ENCODE peak calls at places on chromosome 1, in six cellular contexts. S is lower leg skin, W is AG08395, H is NCI-H1930, N is fibroblast of lung, D is MM.1S. A is an unnamed sample.

GRCh38 chr1:169545472-169545871 is 40.8 kb downstream of the F5 start:
- DNase-seq in S (no peak), W (no peak), H (no peak), N (no peak), D (no peak), A (no peak)

GRCh38 chr1:22930235-22930912 is 42.3 kb downstream of the LACTBL1 start:
- DNase-seq in S (no peak), W (peak), H (peak), N (peak), D (no peak), A (peak)

GRCh38 chr1:6124746-6125365 is 55.3 kb downstream of the CHD5 start:
- DNase-seq in S (no peak), W (no peak), H (no peak), N (no peak), D (no peak), A (no peak)

GRCh38 chr1:3892748-3893147 is 7.3 kb downstream of the C1orf174 start:
- DNase-seq in S (no peak), W (no peak), H (no peak), N (peak), D (no peak), A (no peak)

GRCh38 chr1:192951961-192952460 is 107.1 kb downstream of the UCHL5 start:
- DNase-seq in S (no peak), W (peak), H (no peak), N (peak), D (peak), A (no peak)

GRCh38 chr1:89873250-89873649 is 52.4 kb downstream of the LRRC8D start:
- DNase-seq in S (no peak), W (no peak), H (no peak), N (no peak), D (no peak), A (no peak)

GRCh38 chr1:216686860-216687545 is 36.2 kb downstream of the ESRRG start:
- DNase-seq in S (no peak), W (no peak), H (no peak), N (peak), D (no peak), A (no peak)

GRCh38 chr1:7127322-7128050 is 342.2 kb downstream of the CAMTA1 start:
- DNase-seq in S (no peak), W (no peak), H (no peak), N (no peak), D (no peak), A (no peak)

GRCh38 chr1:155320661-155321576 is at the start of gene RUSC1:
- DNase-seq in S (peak), W (peak), H (peak), N (peak), D (no peak), A (peak)

GRCh38 chr1:33086384-33086850 is 5.5 kb downstream of the AZIN2 start:
- DNase-seq in S (peak), W (peak), H (peak), N (peak), D (peak), A (peak)

GRCh38 chr1:243416510-243416909 is 160.7 kb downstream of the SDCCAG8 start:
- DNase-seq in S (no peak), W (no peak), H (no peak), N (no peak), D (peak), A (no peak)

GRCh38 chr1:12514597-12514996 is 103.4 kb downstream of the DHRS3 start:
- DNase-seq in S (no peak), W (no peak), H (no peak), N (no peak), D (no peak), A (no peak)